ENCODE peak calls at places on chromosomes 3 and 15, in seven cellular contexts. M, Q, D, R, E, X and C are unnamed samples.

GRCh38 chr3:112134335-112135124 is 1.5 kb upstream of the GCSAM start:
- DNase-seq in M (no peak), Q (no peak), D (no peak), R (no peak), E (no peak), X (no peak), C (no peak)

GRCh38 chr3:181913254-181913653 is 201.5 kb downstream of the SOX2 start:
- DNase-seq in M (no peak), Q (no peak), D (no peak), R (no peak), E (no peak), X (no peak), C (no peak)

GRCh38 chr3:127959873-127960272 is 44.8 kb downstream of the KBTBD12 start:
- DNase-seq in M (no peak), Q (peak), D (no peak), R (no peak), E (peak), X (peak), C (peak)

GRCh38 chr3:101017048-101017447 is 23.8 kb upstream of the ABI3BP start:
- DNase-seq in M (no peak), Q (no peak), D (no peak), R (no peak), E (no peak), X (no peak), C (no peak)

GRCh38 chr15:22866066-22866465 is 27.6 kb downstream of the NIPA2 start:
- DNase-seq in M (no peak), Q (no peak), D (no peak), R (no peak), E (no peak), X (no peak), C (no peak)

GRCh38 chr15:89514596-89515406 is 18.4 kb upstream of the RHCG start:
- DNase-seq in M (no peak), Q (no peak), D (no peak), R (peak), E (no peak), X (no peak), C (no peak)

GRCh38 chr15:62163847-62164499 is 1.1 kb downstream of the C2CD4B start:
- DNase-seq in M (no peak), Q (peak), D (no peak), R (no peak), E (peak), X (peak), C (no peak)

GRCh38 chr3:30587876-30588275 is 18.5 kb upstream of the TGFBR2 start:
- DNase-seq in M (no peak), Q (no peak), D (no peak), R (no peak), E (no peak), X (no peak), C (no peak)

GRCh38 chr3:150631515-150632221 is 28.5 kb downstream of the SELENOT start:
- DNase-seq in M (no peak), Q (no peak), D (no peak), R (no peak), E (no peak), X (no peak), C (no peak)

GRCh38 chr3:113697192-113698090 is 999 bp upstream of the USF3 start:
- DNase-seq in M (no peak), Q (no peak), D (peak), R (no peak), E (no peak), X (peak), C (peak)

GRCh38 chr15:77420610-77421369 is at the start of gene HMG20A:
- DNase-seq in M (peak), Q (peak), D (peak), R (peak), E (peak), X (peak), C (peak)

GRCh38 chr3:32419766-32420137 is 28.1 kb downstream of the CMTM7 start:
- DNase-seq in M (no peak), Q (no peak), D (no peak), R (no peak), E (no peak), X (no peak), C (no peak)

GRCh38 chr3:62558549-62559112 is 185.3 kb upstream of the FEZF2 start:
- DNase-seq in M (no peak), Q (no peak), D (no peak), R (no peak), E (peak), X (peak), C (peak)

GRCh38 chr15:96347181-96348111 is 16.9 kb downstream of the NR2F2 start:
- DNase-seq in M (peak), Q (no peak), D (no peak), R (no peak), E (no peak), X (peak), C (no peak)

GRCh38 chr15:101378356-101378755 is 83.3 kb upstream of the SNRPA1 start:
- DNase-seq in M (no peak), Q (no peak), D (no peak), R (no peak), E (no peak), X (no peak), C (no peak)

GRCh38 chr3:196948442-196949365 is 6.4 kb upstream of the NCBP2 start:
- DNase-seq in M (no peak), Q (no peak), D (no peak), R (no peak), E (no peak), X (peak), C (peak)

GRCh38 chr15:87619161-87619960 is 637.2 kb downstream of the NTRK3 start:
- DNase-seq in M (no peak), Q (no peak), D (no peak), R (no peak), E (no peak), X (no peak), C (no peak)

GRCh38 chr3:15646924-15647511 is 45.5 kb downstream of the BTD start:
- DNase-seq in M (no peak), Q (no peak), D (no peak), R (peak), E (no peak), X (no peak), C (no peak)

GRCh38 chr3:77939726-77940125 is 899.8 kb downstream of the ROBO2 start:
- DNase-seq in M (no peak), Q (no peak), D (no peak), R (no peak), E (no peak), X (no peak), C (no peak)

GRCh38 chr3:189941125-189941524 is 179.6 kb downstream of the P3H2 start:
- DNase-seq in M (no peak), Q (no peak), D (no peak), R (no peak), E (no peak), X (no peak), C (no peak)

GRCh38 chr3:189635385-189635784 is 4.2 kb downstream of the TP63 start:
- DNase-seq in M (no peak), Q (no peak), D (no peak), R (no peak), E (no peak), X (peak), C (no peak)

GRCh38 chr3:22269827-22270226 is 518.8 kb upstream of the ZNF385D start:
- DNase-seq in M (no peak), Q (no peak), D (no peak), R (no peak), E (no peak), X (no peak), C (no peak)

GRCh38 chr15:76260246-76260938 is 50.9 kb downstream of the ETFA start:
- DNase-seq in M (no peak), Q (no peak), D (no peak), R (no peak), E (no peak), X (no peak), C (no peak)

GRCh38 chr3:186465508-186465907 is 78.7 kb downstream of the CRYGS start:
- DNase-seq in M (no peak), Q (no peak), D (no peak), R (no peak), E (no peak), X (no peak), C (no peak)

GRCh38 chr3:105327662-105328337 is 38.9 kb upstream of the ALCAM start:
- DNase-seq in M (no peak), Q (no peak), D (no peak), R (no peak), E (no peak), X (no peak), C (no peak)

GRCh38 chr3:169496402-169496801 is 167.1 kb downstream of the MECOM start:
- DNase-seq in M (no peak), Q (no peak), D (no peak), R (no peak), E (no peak), X (no peak), C (no peak)

GRCh38 chr3:60192297-60193114 is 1058.7 kb downstream of the FHIT start:
- DNase-seq in M (no peak), Q (no peak), D (no peak), R (no peak), E (no peak), X (no peak), C (no peak)

GRCh38 chr3:194262345-194263305 is 88.5 kb downstream of the CPN2 start:
- DNase-seq in M (no peak), Q (no peak), D (no peak), R (no peak), E (no peak), X (no peak), C (no peak)

GRCh38 chr3:27356976-27357375 is 12.2 kb downstream of the NEK10 start:
- DNase-seq in M (no peak), Q (no peak), D (no peak), R (no peak), E (no peak), X (no peak), C (no peak)

GRCh38 chr15:60396560-60396963 is 1.2 kb downstream of the ANXA2 start:
- DNase-seq in M (no peak), Q (no peak), D (no peak), R (no peak), E (no peak), X (no peak), C (no peak)

GRCh38 chr15:78822514-78822913 is 11.2 kb upstream of the ADAMTS7 start:
- DNase-seq in M (no peak), Q (no peak), D (no peak), R (no peak), E (no peak), X (no peak), C (no peak)

GRCh38 chr3:43773273-43774104 is 82.8 kb downstream of the ABHD5 start:
- DNase-seq in M (no peak), Q (no peak), D (no peak), R (no peak), E (no peak), X (peak), C (no peak)

GRCh38 chr15:70113304-70113700 is 15.6 kb upstream of the TLE3 start:
- DNase-seq in M (no peak), Q (no peak), D (no peak), R (no peak), E (no peak), X (no peak), C (no peak)

GRCh38 chr3:124800511-124801374 is 70.5 kb downstream of the UMPS start:
- DNase-seq in M (no peak), Q (no peak), D (no peak), R (no peak), E (no peak), X (no peak), C (no peak)

GRCh38 chr15:52318729-52319500 is 23.3 kb upstream of the MYO5C start:
- DNase-seq in M (no peak), Q (no peak), D (no peak), R (no peak), E (no peak), X (no peak), C (no peak)

GRCh38 chr3:52521881-52522650 is 11.6 kb downstream of the NT5DC2 start:
- DNase-seq in M (no peak), Q (no peak), D (peak), R (no peak), E (no peak), X (no peak), C (no peak)

GRCh38 chr3:168094877-168095610 is 680 bp downstream of the GOLIM4 start:
- DNase-seq in M (peak), Q (peak), D (peak), R (peak), E (peak), X (peak), C (peak)

GRCh38 chr3:114698355-114699105 is 404.7 kb downstream of the TIGIT start:
- DNase-seq in M (no peak), Q (no peak), D (no peak), R (no peak), E (no peak), X (no peak), C (no peak)
- TF ChIP-seq CTCF in M (no peak), Q (no peak), D (no peak), R (no peak), E (no peak), X (no peak), C (no peak)

DNA sequence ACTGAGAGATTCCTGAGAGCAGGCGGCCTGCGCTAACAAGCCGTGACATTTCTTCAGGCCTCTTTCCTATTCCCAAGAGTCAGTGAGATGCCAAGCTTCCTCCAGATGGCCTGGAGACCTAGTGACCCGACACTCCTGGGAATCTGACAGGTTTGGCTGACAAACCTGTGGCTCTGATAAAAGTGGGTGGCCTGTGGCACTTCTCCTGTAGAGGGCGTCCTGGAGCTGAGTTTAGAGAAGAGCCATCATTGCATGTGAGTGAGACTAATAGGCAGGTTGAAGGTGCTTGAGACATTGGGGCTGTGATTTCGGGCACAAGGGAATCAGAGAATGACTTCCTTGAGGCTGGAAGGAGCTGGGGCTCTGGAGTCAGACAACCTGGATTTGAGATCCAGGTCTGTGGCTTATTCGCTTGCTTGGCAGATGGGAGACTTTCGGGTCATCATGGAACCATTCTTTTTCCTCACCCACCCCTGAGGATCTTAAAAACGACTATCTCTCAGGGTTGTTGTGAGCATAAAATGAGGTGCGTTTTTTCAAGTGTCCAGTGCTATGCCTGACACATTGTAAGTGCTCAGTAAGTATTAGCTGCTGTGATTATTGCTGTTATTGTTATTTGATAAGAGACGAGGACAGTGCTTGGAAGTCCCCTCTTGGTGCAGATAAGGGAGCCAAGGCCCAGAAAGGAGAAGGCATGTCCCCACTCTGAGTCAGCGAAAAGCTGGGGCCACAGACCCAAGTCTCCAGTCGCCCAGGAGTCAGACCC is 77.2 kb downstream of the SCN10A start:
- DNase-seq in M (no peak), Q (peak), D (no peak), R (no peak), E (peak), X (peak), C (peak)
- TF ChIP-seq CTCF in M (peak), Q (peak), D (no peak), R (peak), E (peak), X (peak), C (peak)

GRCh38 chr3:48432411-48433371 is 2.8 kb upstream of the PLXNB1 start:
- DNase-seq in M (no peak), Q (no peak), D (no peak), R (peak), E (peak), X (peak), C (no peak)
- TF ChIP-seq CTCF in M (no peak), Q (peak), D (no peak), R (peak), E (peak), X (no peak), C (peak)

DNA sequence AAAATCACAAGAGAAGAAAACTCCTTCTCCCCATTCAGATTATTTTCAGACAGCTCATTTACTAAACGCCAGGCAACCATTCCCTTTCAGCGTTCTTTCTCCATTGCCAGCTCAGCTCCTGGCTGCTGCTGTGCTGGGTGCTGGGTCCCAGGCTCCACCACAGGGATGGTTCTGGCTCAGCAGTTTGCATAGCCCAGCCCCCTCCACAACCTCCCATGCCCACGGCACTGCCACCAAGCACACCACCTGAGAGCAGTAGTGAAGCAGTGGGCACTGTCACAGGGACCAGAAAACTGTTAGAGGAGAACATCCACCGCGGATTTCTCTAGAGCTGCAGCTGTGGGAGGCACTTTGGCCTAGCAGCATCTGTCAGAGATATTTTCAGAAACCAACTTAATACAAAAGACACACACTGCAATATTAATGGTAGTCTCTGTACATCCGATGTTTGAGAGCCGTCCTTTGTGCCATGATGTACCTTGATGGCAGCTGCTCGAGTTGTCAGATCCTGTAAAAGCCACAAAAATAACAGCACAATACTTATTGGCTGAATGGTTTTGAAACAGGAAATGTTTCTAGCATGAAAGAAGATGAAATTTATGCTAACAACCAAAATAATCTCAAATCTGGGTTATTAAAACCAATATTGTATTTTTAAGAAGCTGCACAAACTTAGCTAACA is 445.3 kb upstream of the TBL1XR1 start:
- DNase-seq in M (no peak), Q (no peak), D (no peak), R (no peak), E (no peak), X (no peak), C (no peak)
- TF ChIP-seq CTCF in M (no peak), Q (no peak), D (no peak), R (no peak), E (no peak), X (no peak), C (no peak)